ENCODE peak calls at places on chromosome 7, in five cellular contexts. O is breast epithelium, V is HL-60, I is PC-9, G is A549. R is an unnamed sample.

GRCh38 chr7:102468416-102469350 is 3.9 kb downstream of the LRWD1 start:
- DNase-seq in G (no peak), V (no peak), O (no peak), I (no peak), R (no peak)

GRCh38 chr7:128858380-128859231 is 4.0 kb upstream of the ATP6V1F start:
- DNase-seq in I (no peak), O (no peak), V (no peak), G (no peak), R (peak; percentile 76)

GRCh38 chr7:134613623-134614347 is 32.9 kb upstream of the BPGM start:
- DNase-seq in V (peak; percentile 31), I (peak; percentile 61), O (no peak), G (peak; percentile 57), R (no peak)

GRCh38 chr7:45151131-45151684 is 6.4 kb upstream of the RAMP3 start:
- DNase-seq in G (no peak), I (no peak), V (no peak), O (no peak), R (no peak)

GRCh38 chr7:145795132-145795531 is 321.5 kb upstream of the CNTNAP2 start:
- DNase-seq in O (no peak), V (no peak), I (no peak), G (no peak), R (no peak)

GRCh38 chr7:98921608-98922372 is 43.5 kb downstream of the TRRAP start:
- DNase-seq in V (no peak), O (no peak), I (no peak), G (no peak), R (no peak)

GRCh38 chr7:95199779-95200558 is 124.4 kb downstream of the PON1 start:
- DNase-seq in V (peak; percentile 9), G (peak; percentile 40), I (peak; percentile 33), O (no peak), R (no peak)

GRCh38 chr7:157274991-157275427 is 61.8 kb upstream of the DNAJB6 start:
- DNase-seq in O (no peak), G (no peak), I (no peak), V (peak; percentile 34), R (no peak)

GRCh38 chr7:140645166-140645565 is 4.6 kb upstream of the DENND2A start:
- DNase-seq in O (no peak), I (no peak), G (no peak), V (no peak), R (no peak)

GRCh38 chr7:80210400-80210799 is 75.8 kb downstream of the GNAI1 start:
- DNase-seq in O (no peak), G (no peak), V (no peak), I (no peak), R (no peak)

GRCh38 chr7:23299770-23300300 is 696 bp downstream of the MALSU1 start:
- DNase-seq in I (no peak), V (peak; percentile 17), G (peak; percentile 26), O (no peak), R (no peak)

GRCh38 chr7:75623390-75624133 is 115.2 kb downstream of the HIP1 start:
- DNase-seq in V (no peak), G (no peak), I (no peak), O (no peak), R (peak; percentile 71)

GRCh38 chr7:103106336-103107070 is 31.6 kb downstream of the ARMC10 start:
- DNase-seq in V (no peak), O (no peak), G (no peak), I (no peak), R (no peak)

GRCh38 chr7:20219446-20220292 is 2.5 kb upstream of the MACC1 start:
- DNase-seq in G (no peak), O (no peak), I (peak; percentile 83), V (peak; percentile 95), R (peak; percentile 86)

GRCh38 chr7:47191316-47191715 is 390.6 kb downstream of the TNS3 start:
- DNase-seq in G (no peak), I (no peak), O (no peak), V (no peak), R (no peak)

GRCh38 chr7:71868797-71869196 is 543.3 kb downstream of the CALN1 start:
- DNase-seq in G (no peak), I (no peak), V (no peak), O (no peak), R (no peak)

GRCh38 chr7:18846765-18847215 is 270.6 kb downstream of the TWIST1 start:
- DNase-seq in I (no peak), G (no peak), O (no peak), V (no peak), R (no peak)

GRCh38 chr7:14833707-14834106 is 68.8 kb downstream of the DGKB start:
- DNase-seq in V (no peak), O (no peak), I (no peak), G (no peak), R (no peak)

GRCh38 chr7:121107923-121108498 is 119.5 kb downstream of the CPED1 start:
- DNase-seq in O (no peak), G (peak; percentile 13), I (no peak), V (peak; percentile 15), R (no peak)

GRCh38 chr7:139936760-139937310 is 107.8 kb downstream of the TBXAS1 start:
- DNase-seq in O (no peak), I (no peak), V (peak; percentile 25), G (no peak), R (no peak)

GRCh38 chr7:150976529-150977381 is 1.4 kb downstream of the KCNH2 start:
- DNase-seq in I (no peak), G (no peak), V (no peak), O (no peak), R (no peak)

GRCh38 chr7:150978136-150978789 is at the start of gene KCNH2:
- DNase-seq in G (peak; percentile 58), V (no peak), I (peak; percentile 43), O (no peak), R (peak; percentile 61)

GRCh38 chr7:150979706-150980390 is 1.7 kb upstream of the KCNH2 start:
- DNase-seq in O (no peak), V (no peak), G (peak; percentile 34), I (no peak), R (peak; percentile 71)

GRCh38 chr7:150975536-150976285 is 2.4 kb downstream of the KCNH2 start:
- DNase-seq in V (no peak), O (no peak), I (no peak), G (no peak), R (no peak)

GRCh38 chr7:150977382-150978135 is 562 bp downstream of the KCNH2 start:
- DNase-seq in V (no peak), G (no peak), I (no peak), O (no peak), R (no peak)
- H3K4me3 ChIP-seq in V (no peak overlapping the region), G (peak overlapping the region; percentile 60), I (no peak overlapping the region), O (peak overlapping the region; percentile 41), R (no peak overlapping the region)

GRCh38 chr7:152899004-152899403 is 139.5 kb downstream of the ACTR3B start:
- DNase-seq in I (no peak), V (no peak), O (no peak), G (no peak), R (no peak)
- H3K27ac ChIP-seq in I (no peak overlapping the region), V (no peak overlapping the region), O (peak overlapping the region; percentile 74), G (no peak overlapping the region), R (no peak overlapping the region)

GRCh38 chr7:151454306-151454705 is 14.4 kb upstream of the CRYGN start:
- DNase-seq in I (no peak), G (no peak), O (no peak), V (no peak), R (no peak)
- TF ChIP-seq CTCF in I (no peak), G (no peak), O (no peak), V (no peak), R (no peak)

GRCh38 chr7:39465055-39465929 is 100.9 kb upstream of the YAE1 start:
- DNase-seq in I (peak; percentile 52), G (peak; percentile 39), O (no peak), V (peak; percentile 43), R (no peak)
- H3K4me3 ChIP-seq in I (no peak overlapping the region), G (peak overlapping the region; percentile 28), O (no peak overlapping the region), V (no peak overlapping the region), R (no peak overlapping the region)

GRCh38 chr7:24843821-24844449 is 86.7 kb upstream of the GSDME start:
- DNase-seq in G (no peak), I (no peak), V (no peak), O (no peak), R (no peak)
- H3K27ac ChIP-seq in G (no peak overlapping the region), I (no peak overlapping the region), V (no peak overlapping the region), O (no peak overlapping the region), R (no peak overlapping the region)

R was measured in left lung.